ENCODE peak calls at places on chromosomes 2 and 18, in six cellular contexts. One of them, this sample, is unnamed.

GRCh38 chr18:45026162-45026561 is 345.5 kb downstream of the SETBP1 start:
- DNase-seq in psoas muscle: no peak
- DNase-seq in upper lobe of right lung: no peak
- DNase-seq in sciatic nerve: no peak
- DNase-seq in T-helper 2 cell: no peak
- DNase-seq in GM04503: no peak
- DNase-seq in this sample: no peak

GRCh38 chr2:1561793-1562521 is 148.7 kb downstream of the TPO start:
- DNase-seq in T-helper 2 cell: no peak
- DNase-seq in sciatic nerve: no peak
- DNase-seq in GM04503: no peak
- DNase-seq in psoas muscle: no peak
- DNase-seq in upper lobe of right lung: no peak
- DNase-seq in this sample: peak; percentile 76

GRCh38 chr2:236284208-236284607 is 20.0 kb upstream of the ASB18 start:
- DNase-seq in psoas muscle: no peak
- DNase-seq in GM04503: no peak
- DNase-seq in T-helper 2 cell: no peak
- DNase-seq in upper lobe of right lung: no peak
- DNase-seq in sciatic nerve: no peak
- DNase-seq in this sample: no peak

GRCh38 chr2:15092691-15093090 is 460.2 kb downstream of the LRATD1 start:
- DNase-seq in sciatic nerve: no peak
- DNase-seq in psoas muscle: no peak
- DNase-seq in upper lobe of right lung: no peak
- DNase-seq in T-helper 2 cell: no peak
- DNase-seq in GM04503: no peak
- DNase-seq in this sample: no peak

GRCh38 chr2:98805412-98806265 is 74.7 kb upstream of the MGAT4A start:
- DNase-seq in T-helper 2 cell: no peak
- DNase-seq in upper lobe of right lung: peak; percentile 72
- DNase-seq in sciatic nerve: no peak
- DNase-seq in GM04503: no peak
- DNase-seq in psoas muscle: no peak
- DNase-seq in this sample: no peak

GRCh38 chr18:61635901-61636528 is 256.8 kb downstream of the RNF152 start:
- DNase-seq in psoas muscle: no peak
- DNase-seq in sciatic nerve: no peak
- DNase-seq in upper lobe of right lung: peak; percentile 59
- DNase-seq in T-helper 2 cell: peak; percentile 7
- DNase-seq in GM04503: no peak
- DNase-seq in this sample: peak; percentile 44

GRCh38 chr2:229407170-229407569 is 136.1 kb upstream of the PID1 start:
- DNase-seq in T-helper 2 cell: no peak
- DNase-seq in sciatic nerve: peak; percentile 67
- DNase-seq in upper lobe of right lung: peak; percentile 71
- DNase-seq in GM04503: peak; percentile 69
- DNase-seq in psoas muscle: peak; percentile 85
- DNase-seq in this sample: peak; percentile 58

GRCh38 chr2:121246704-121247255 is 38.2 kb downstream of the TFCP2L1 start:
- DNase-seq in GM04503: no peak
- DNase-seq in T-helper 2 cell: no peak
- DNase-seq in psoas muscle: no peak
- DNase-seq in sciatic nerve: peak; percentile 18
- DNase-seq in upper lobe of right lung: peak; percentile 50
- DNase-seq in this sample: no peak

GRCh38 chr2:138780451-138780880 is 276 bp upstream of the NXPH2 start:
- DNase-seq in T-helper 2 cell: no peak
- DNase-seq in psoas muscle: no peak
- DNase-seq in GM04503: no peak
- DNase-seq in upper lobe of right lung: no peak
- DNase-seq in sciatic nerve: no peak
- DNase-seq in this sample: peak; percentile 20

GRCh38 chr18:50847192-50847591 is 27.4 kb upstream of the MRO start:
- DNase-seq in T-helper 2 cell: no peak
- DNase-seq in psoas muscle: no peak
- DNase-seq in sciatic nerve: no peak
- DNase-seq in upper lobe of right lung: no peak
- DNase-seq in GM04503: peak; percentile 36
- DNase-seq in this sample: no peak

GRCh38 chr2:171432969-171433762 is 624 bp downstream of the METTL8 start:
- DNase-seq in sciatic nerve: no peak
- DNase-seq in upper lobe of right lung: no peak
- DNase-seq in T-helper 2 cell: peak; percentile 25
- DNase-seq in psoas muscle: no peak
- DNase-seq in GM04503: no peak
- DNase-seq in this sample: no peak

GRCh38 chr2:230155359-230155758 is 64.4 kb downstream of the SP110 start:
- DNase-seq in GM04503: no peak
- DNase-seq in upper lobe of right lung: no peak
- DNase-seq in sciatic nerve: no peak
- DNase-seq in T-helper 2 cell: no peak
- DNase-seq in psoas muscle: no peak
- DNase-seq in this sample: no peak

GRCh38 chr2:47086054-47086471 is 69.0 kb downstream of the STPG4 start:
- DNase-seq in GM04503: no peak
- DNase-seq in upper lobe of right lung: no peak
- DNase-seq in T-helper 2 cell: no peak
- DNase-seq in sciatic nerve: peak; percentile 63
- DNase-seq in psoas muscle: no peak
- DNase-seq in this sample: no peak

GRCh38 chr2:206521115-206521514 is 77.8 kb downstream of the ADAM23 start:
- DNase-seq in upper lobe of right lung: no peak
- DNase-seq in sciatic nerve: no peak
- DNase-seq in GM04503: no peak
- DNase-seq in T-helper 2 cell: no peak
- DNase-seq in psoas muscle: no peak
- DNase-seq in this sample: no peak

GRCh38 chr2:1754046-1754445 is 9.7 kb upstream of the PXDN start:
- DNase-seq in T-helper 2 cell: no peak
- DNase-seq in sciatic nerve: peak; percentile 38
- DNase-seq in GM04503: no peak
- DNase-seq in psoas muscle: no peak
- DNase-seq in upper lobe of right lung: no peak
- DNase-seq in this sample: no peak

GRCh38 chr18:62555135-62555534 is 32.3 kb downstream of the ZCCHC2 start:
- DNase-seq in GM04503: no peak
- DNase-seq in upper lobe of right lung: no peak
- DNase-seq in T-helper 2 cell: no peak
- DNase-seq in sciatic nerve: no peak
- DNase-seq in psoas muscle: no peak
- DNase-seq in this sample: no peak

GRCh38 chr2:189178726-189179606 is 595 bp downstream of the COL5A2 start:
- DNase-seq in psoas muscle: peak; percentile 48
- DNase-seq in T-helper 2 cell: no peak
- DNase-seq in upper lobe of right lung: no peak
- DNase-seq in GM04503: no peak
- DNase-seq in sciatic nerve: no peak
- DNase-seq in this sample: peak; percentile 28

GRCh38 chr18:80253871-80254492 is 6.7 kb upstream of the PARD6G start:
- DNase-seq in sciatic nerve: no peak
- DNase-seq in GM04503: no peak
- DNase-seq in T-helper 2 cell: no peak
- DNase-seq in psoas muscle: no peak
- DNase-seq in upper lobe of right lung: peak; percentile 36
- DNase-seq in this sample: no peak

GRCh38 chr2:30336978-30337841 is 105.9 kb downstream of the LBH start:
- DNase-seq in sciatic nerve: no peak
- DNase-seq in psoas muscle: no peak
- DNase-seq in upper lobe of right lung: no peak
- DNase-seq in T-helper 2 cell: no peak
- DNase-seq in GM04503: no peak
- DNase-seq in this sample: no peak

GRCh38 chr2:196046123-196046917 is 22.3 kb downstream of the DNAH7 start:
- DNase-seq in psoas muscle: no peak
- DNase-seq in sciatic nerve: no peak
- DNase-seq in upper lobe of right lung: no peak
- DNase-seq in GM04503: no peak
- DNase-seq in T-helper 2 cell: no peak
- DNase-seq in this sample: no peak

GRCh38 chr2:64738026-64738425 is 84.3 kb upstream of the SERTAD2 start:
- DNase-seq in T-helper 2 cell: no peak
- DNase-seq in sciatic nerve: no peak
- DNase-seq in GM04503: no peak
- DNase-seq in psoas muscle: no peak
- DNase-seq in upper lobe of right lung: no peak
- DNase-seq in this sample: no peak

GRCh38 chr2:127592761-127593227 is 53.2 kb upstream of the GPR17 start:
- DNase-seq in T-helper 2 cell: no peak
- DNase-seq in GM04503: no peak
- DNase-seq in upper lobe of right lung: peak; percentile 53
- DNase-seq in psoas muscle: no peak
- DNase-seq in sciatic nerve: peak; percentile 48
- DNase-seq in this sample: no peak

GRCh38 chr2:229943171-229943570 is 20.9 kb downstream of the FBXO36 start:
- DNase-seq in psoas muscle: no peak
- DNase-seq in upper lobe of right lung: no peak
- DNase-seq in T-helper 2 cell: no peak
- DNase-seq in sciatic nerve: no peak
- DNase-seq in GM04503: no peak
- DNase-seq in this sample: no peak

GRCh38 chr2:171412571-171412970 is 21.2 kb downstream of the METTL8 start:
- DNase-seq in sciatic nerve: no peak
- DNase-seq in psoas muscle: no peak
- DNase-seq in T-helper 2 cell: no peak
- DNase-seq in GM04503: no peak
- DNase-seq in upper lobe of right lung: no peak
- DNase-seq in this sample: no peak

GRCh38 chr2:162890690-162891311 is 52.2 kb upstream of the KCNH7 start:
- DNase-seq in upper lobe of right lung: no peak
- DNase-seq in psoas muscle: no peak
- DNase-seq in GM04503: peak; percentile 15
- DNase-seq in T-helper 2 cell: no peak
- DNase-seq in sciatic nerve: no peak
- DNase-seq in this sample: no peak

GRCh38 chr2:222319576-222320440 is 21.0 kb upstream of the PAX3 start:
- DNase-seq in sciatic nerve: peak; percentile 54
- DNase-seq in GM04503: no peak
- DNase-seq in psoas muscle: peak; percentile 66
- DNase-seq in upper lobe of right lung: peak; percentile 71
- DNase-seq in T-helper 2 cell: no peak
- DNase-seq in this sample: no peak

GRCh38 chr2:96884299-96885156 is 14.6 kb upstream of the SEMA4C start:
- DNase-seq in psoas muscle: no peak
- DNase-seq in upper lobe of right lung: no peak
- DNase-seq in T-helper 2 cell: no peak
- DNase-seq in sciatic nerve: no peak
- DNase-seq in GM04503: no peak
- DNase-seq in this sample: no peak

This sample was measured in left cardiac atrium.